ENCODE peak calls at places on chromosomes 12 and 14, in eight cellular contexts. T is breast epithelium, W is heart left ventricle, F is neural progenitor cell, X is ovary, I is nephron progenitor cell, N is dorsolateral prefrontal cortex, M is mesothelial cell of epicardium. G is an unnamed sample.

GRCh38 chr12:53722450-53723041 is 4.7 kb downstream of the CALCOCO1 start:
- DNase-seq in T (no peak), W (no peak), F (no peak), X (no peak), I (no peak), N (no peak), M (no peak), G (no peak)

GRCh38 chr12:82090188-82090587 is 268.0 kb downstream of the CCDC59 start:
- DNase-seq in T (no peak), W (no peak), F (no peak), X (no peak), I (no peak), N (no peak), M (no peak), G (no peak)

GRCh38 chr14:68510201-68510600 is 282.7 kb downstream of the ZFP36L1 start:
- DNase-seq in T (no peak), W (peak; percentile 67), F (no peak), X (peak; percentile 64), I (no peak), N (no peak), M (peak; percentile 61), G (peak; percentile 48)

GRCh38 chr12:98499668-98500456 is 15.5 kb upstream of the TMPO start:
- DNase-seq in T (no peak), W (no peak), F (no peak), X (no peak), I (no peak), N (no peak), M (no peak), G (no peak)

GRCh38 chr12:108689314-108690190 is 41.8 kb downstream of the CORO1C start:
- DNase-seq in T (no peak), W (peak; percentile 57), F (no peak), X (no peak), I (no peak), N (no peak), M (no peak), G (no peak)

GRCh38 chr14:91021991-91022621 is 38.3 kb downstream of the RPS6KA5 start:
- DNase-seq in T (no peak), W (no peak), F (no peak), X (no peak), I (no peak), N (no peak), M (no peak), G (no peak)

GRCh38 chr12:93696462-93696861 is 19.3 kb downstream of the CRADD start:
- DNase-seq in T (no peak), W (no peak), F (no peak), X (no peak), I (no peak), N (no peak), M (no peak), G (no peak)

GRCh38 chr14:92564361-92565039 is 50.9 kb downstream of the RIN3 start:
- DNase-seq in T (no peak), W (no peak), F (no peak), X (no peak), I (no peak), N (no peak), M (no peak), G (no peak)

GRCh38 chr12:109713187-109713984 is at the start of gene FAM222A:
- DNase-seq in T (peak; percentile 96), W (peak; percentile 99), F (peak; percentile 98), X (peak; percentile 98), I (peak; percentile 96), N (peak; percentile 98), M (peak; percentile 97), G (peak; percentile 99)

GRCh38 chr14:31897581-31898186 is 179.4 kb upstream of the ARHGAP5 start:
- DNase-seq in T (no peak), W (no peak), F (peak; percentile 38), X (no peak), I (no peak), N (no peak), M (no peak), G (no peak)

GRCh38 chr12:26691234-26691970 is 141.6 kb downstream of the ITPR2 start:
- DNase-seq in T (no peak), W (no peak), F (peak; percentile 52), X (peak; percentile 30), I (peak; percentile 2), N (no peak), M (no peak), G (no peak)

GRCh38 chr14:37870170-37870569 is 274.7 kb downstream of the TTC6 start:
- DNase-seq in T (no peak), W (no peak), F (no peak), X (no peak), I (no peak), N (no peak), M (no peak), G (peak; percentile 30)

GRCh38 chr12:79674629-79675028 is 16.1 kb downstream of the PAWR start:
- DNase-seq in T (no peak), W (no peak), F (no peak), X (no peak), I (no peak), N (no peak), M (no peak), G (no peak)

GRCh38 chr14:102207831-102208365 is 68.2 kb downstream of the WDR20 start:
- DNase-seq in T (no peak), W (no peak), F (no peak), X (no peak), I (no peak), N (no peak), M (no peak), G (no peak)

GRCh38 chr14:34355584-34356266 is 106.3 kb downstream of the SPTSSA start:
- DNase-seq in T (no peak), W (no peak), F (no peak), X (no peak), I (no peak), N (no peak), M (no peak), G (no peak)

GRCh38 chr14:39366460-39367386 is 65.5 kb downstream of the FBXO33 start:
- DNase-seq in T (no peak), W (no peak), F (peak; percentile 4), X (no peak), I (no peak), N (no peak), M (no peak), G (no peak)

GRCh38 chr12:65845751-65846537 is 21.7 kb downstream of the HMGA2 start:
- DNase-seq in T (no peak), W (no peak), F (peak; percentile 72), X (no peak), I (peak; percentile 24), N (no peak), M (no peak), G (no peak)

GRCh38 chr12:42090899-42091298 is 53.8 kb downstream of the GXYLT1 start:
- DNase-seq in T (no peak), W (no peak), F (no peak), X (no peak), I (no peak), N (no peak), M (no peak), G (no peak)

GRCh38 chr14:32230695-32231280 is 27.7 kb upstream of the RNU6-8 start:
- DNase-seq in T (no peak), W (no peak), F (no peak), X (no peak), I (no peak), N (no peak), M (no peak), G (no peak)

GRCh38 chr14:55869397-55870049 is 248.7 kb upstream of the PELI2 start:
- DNase-seq in T (no peak), W (no peak), F (no peak), X (no peak), I (no peak), N (no peak), M (no peak), G (no peak)

GRCh38 chr14:55867726-55868125 is 250.5 kb upstream of the PELI2 start:
- DNase-seq in T (no peak), W (no peak), F (no peak), X (no peak), I (no peak), N (no peak), M (no peak), G (no peak)

GRCh38 chr14:55864890-55865655 is 253.1 kb upstream of the PELI2 start:
- DNase-seq in T (no peak), W (no peak), F (peak; percentile 24), X (no peak), I (no peak), N (no peak), M (no peak), G (peak; percentile 54)
- TF ChIP-seq CTCF in T (no peak), W (no peak), F (peak; percentile 41), X (no peak), I (no peak), N (no peak), M (no peak), G (peak; percentile 12)

DNA sequence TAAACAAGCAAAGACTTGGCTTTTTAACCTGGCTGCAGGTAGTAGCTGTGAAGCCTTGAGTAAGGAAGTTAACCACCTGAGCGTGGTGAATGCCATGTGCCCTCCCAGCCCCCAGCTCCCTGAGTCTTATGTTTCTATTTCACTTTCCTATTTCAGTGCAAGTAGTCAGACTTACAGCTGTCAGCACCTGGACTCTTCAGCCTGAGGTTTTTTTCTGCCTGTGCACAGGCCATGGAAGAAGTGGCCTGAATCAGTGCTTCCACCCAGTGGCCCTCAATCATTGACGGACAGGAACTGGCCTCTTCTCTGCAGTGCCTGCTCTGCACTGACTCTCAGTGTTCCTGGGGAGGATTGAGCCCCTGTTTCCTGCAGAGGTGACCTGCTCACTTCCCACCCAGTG is 796.4 kb downstream of the MED13L start:
- DNase-seq in T (no peak), W (no peak), F (no peak), X (no peak), I (no peak), N (no peak), M (no peak), G (no peak)
- TF ChIP-seq CTCF in T (no peak), W (no peak), F (peak; percentile 7), X (no peak), I (no peak), N (no peak), M (no peak), G (no peak)

DNA sequence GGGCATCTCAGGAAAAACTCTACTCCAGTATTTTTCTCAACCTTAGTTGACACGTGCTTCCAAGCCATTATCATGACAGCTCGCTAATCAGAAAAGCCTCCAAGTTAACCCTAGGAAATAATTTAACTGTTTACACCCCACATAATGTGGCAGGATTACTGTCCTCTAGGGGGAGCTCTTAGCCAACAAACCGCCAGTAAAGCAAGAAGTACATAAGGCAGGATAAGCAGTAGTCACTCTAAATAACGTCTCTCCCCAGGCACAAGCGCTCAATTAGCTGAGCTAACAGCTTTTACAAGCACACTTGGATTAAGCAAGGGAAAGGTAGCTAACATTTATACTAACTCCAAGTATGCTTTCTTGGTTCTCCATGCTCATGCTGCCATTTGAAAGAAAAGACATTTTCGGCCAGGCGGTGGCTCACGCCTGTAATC is 22.8 kb downstream of the APOBEC1 start:
- DNase-seq in T (no peak), W (no peak), F (peak; percentile 45), X (no peak), I (peak; percentile 16), N (no peak), M (no peak), G (no peak)
- TF ChIP-seq CTCF in T (no peak), W (peak; percentile 7), F (peak; percentile 79), X (no peak), I (peak; percentile 40), N (peak; percentile 30), M (peak; percentile 46), G (peak; percentile 37)

GRCh38 chr12:613996-614726 is 49.1 kb downstream of the NINJ2 start:
- DNase-seq in T (no peak), W (no peak), F (peak; percentile 61), X (no peak), I (no peak), N (peak; percentile 56), M (no peak), G (peak; percentile 63)
- TF ChIP-seq CTCF in T (no peak), W (peak; percentile 36), F (peak; percentile 48), X (no peak), I (peak; percentile 9), N (peak; percentile 37), M (no peak), G (no peak)

GRCh38 chr12:4899361-4899760 is 10.3 kb upstream of the KCNA1 start:
- DNase-seq in T (no peak), W (no peak), F (peak; percentile 14), X (no peak), I (no peak), N (no peak), M (no peak), G (no peak)
- TF ChIP-seq CTCF in T (no peak), W (no peak), F (peak; percentile 45), X (no peak), I (no peak), N (no peak), M (no peak), G (no peak)